ENCODE peak calls at places on chromosomes 6 and 20, in four cellular contexts. C is PC-9; T is CD4-positive, alpha-beta T cell; B is substantia nigra. Y is an unnamed sample.

GRCh38 chr6:21396313-21396712 is 197.2 kb upstream of the SOX4 start:
- DNase-seq in B (no peak), T (no peak), C (no peak), Y (peak; percentile 41)

GRCh38 chr6:111487656-111488055 is 4.6 kb upstream of the REV3L start:
- DNase-seq in C (no peak), B (no peak), T (no peak), Y (peak; percentile 69)

GRCh38 chr6:14040042-14040441 is 77.5 kb upstream of the CD83 start:
- DNase-seq in C (no peak), T (no peak), B (no peak), Y (no peak)

GRCh38 chr6:127462391-127462790 is 3.2 kb upstream of the KIAA0408 start:
- DNase-seq in T (no peak), C (no peak), B (no peak), Y (no peak)

GRCh38 chr6:81925201-81925600 is 172.7 kb upstream of the TENT5A start:
- DNase-seq in B (no peak), C (no peak), T (no peak), Y (no peak)

GRCh38 chr6:21808045-21808470 is 214.5 kb downstream of the SOX4 start:
- DNase-seq in C (peak; percentile 18), B (no peak), T (no peak), Y (no peak)

GRCh38 chr6:147231589-147231988 is 27.4 kb downstream of the STXBP5 start:
- DNase-seq in T (no peak), C (no peak), B (no peak), Y (no peak)

GRCh38 chr6:151961809-151962208 is 154.3 kb downstream of the ESR1 start:
- DNase-seq in B (no peak), C (no peak), T (no peak), Y (no peak)

GRCh38 chr20:45489083-45489531 is 19.6 kb downstream of the WFDC2 start:
- DNase-seq in T (no peak), C (peak; percentile 63), B (no peak), Y (peak; percentile 31)

GRCh38 chr6:37517411-37517812 is 17.7 kb upstream of the CCDC167 start:
- DNase-seq in B (no peak), T (peak; percentile 73), C (no peak), Y (no peak)

DNA sequence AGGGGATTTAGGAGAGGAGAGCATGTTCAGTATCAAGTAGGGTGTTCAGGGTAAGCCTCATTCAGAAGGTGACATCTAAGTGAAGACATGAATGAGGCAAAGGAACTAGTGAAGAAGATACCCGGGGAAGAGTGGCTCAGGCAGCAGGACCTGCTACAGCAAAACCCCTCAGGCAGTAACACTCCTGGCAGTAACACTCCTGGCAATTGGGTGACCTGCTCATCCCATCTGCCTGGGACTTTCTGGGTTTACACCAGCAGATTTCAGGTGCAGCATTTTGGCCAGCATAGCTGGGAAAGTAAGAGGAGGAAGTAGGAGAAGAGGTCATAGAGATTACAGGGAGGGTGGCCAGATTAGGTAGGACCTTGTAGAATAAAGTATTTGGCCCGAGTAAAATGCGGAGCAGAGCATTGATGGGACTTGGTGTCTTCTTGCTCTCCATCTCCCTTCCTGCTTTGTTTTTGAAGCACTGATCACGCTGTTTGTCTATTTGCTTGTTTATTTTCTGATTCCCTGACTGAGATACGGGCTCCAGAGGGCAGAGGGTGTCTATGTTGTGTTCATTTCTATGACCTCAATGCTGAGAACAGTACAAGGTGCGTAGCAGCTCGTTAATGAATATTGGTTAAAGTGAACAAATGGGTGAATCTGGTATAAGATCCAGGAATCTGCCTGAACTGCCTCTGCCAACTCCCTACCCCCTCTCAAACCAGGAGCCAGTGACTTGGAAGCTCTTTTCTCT is 88.3 kb downstream of the IYD start:
- DNase-seq in B (no peak), T (no peak), C (no peak), Y (no peak)
- H3K27ac ChIP-seq in B (no peak overlapping the region), T (no peak overlapping the region), C (no peak overlapping the region), Y (no peak overlapping the region)

GRCh38 chr20:32965115-32965514 is 39.1 kb downstream of the SUN5 start:
- DNase-seq in B (no peak), C (no peak), T (no peak), Y (no peak)
- H3K27ac ChIP-seq in B (no peak overlapping the region), C (no peak overlapping the region), T (peak overlapping the region; percentile 98), Y (no peak overlapping the region)

GRCh38 chr6:68597642-68598041 is 37.4 kb upstream of the ADGRB3 start:
- DNase-seq in B (no peak), T (no peak), C (no peak), Y (no peak)
- H3K27ac ChIP-seq in B (no peak overlapping the region), T (no peak overlapping the region), C (no peak overlapping the region), Y (no peak overlapping the region)

GRCh38 chr6:31116661-31117385 is 2.2 kb downstream of the PSORS1C1 start:
- DNase-seq in C (no peak), B (no peak), T (no peak), Y (no peak)
- H3K27ac ChIP-seq in C (no peak overlapping the region), B (peak overlapping the region; percentile 46), T (no peak overlapping the region), Y (no peak overlapping the region)

GRCh38 chr20:17809714-17810631 is 110.2 kb downstream of the BANF2 start:
- DNase-seq in B (no peak), C (peak; percentile 49), T (no peak), Y (no peak)

GRCh38 chr20:17806739-17807441 is 107.1 kb downstream of the BANF2 start:
- DNase-seq in T (no peak), C (no peak), B (no peak), Y (no peak)

GRCh38 chr20:17808782-17809181 is 109.0 kb downstream of the BANF2 start:
- DNase-seq in C (no peak), B (no peak), T (no peak), Y (no peak)

GRCh38 chr20:17807670-17808069 is 107.9 kb downstream of the BANF2 start:
- DNase-seq in T (no peak), C (no peak), B (no peak), Y (no peak)

DNA sequence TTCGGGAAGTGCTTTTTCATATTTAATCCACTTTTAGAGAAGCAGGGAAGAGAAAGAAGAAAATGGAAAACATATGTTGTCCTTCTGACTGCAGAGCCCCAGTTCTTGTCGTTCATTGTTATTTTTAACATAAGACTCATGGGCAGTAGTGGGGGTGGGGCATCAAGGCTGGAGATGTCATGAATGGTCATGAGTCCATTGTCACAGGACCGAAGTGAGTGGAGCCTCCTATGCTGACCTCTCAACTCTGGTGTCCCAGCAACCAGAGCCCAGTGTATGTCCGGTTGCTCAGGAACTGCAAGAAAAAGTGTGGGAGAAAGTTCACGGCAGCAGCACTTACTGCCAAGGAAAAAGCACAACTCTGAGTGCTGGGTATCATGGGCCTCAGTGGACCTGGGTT is 108.6 kb downstream of the BANF2 start:
- DNase-seq in C (no peak), B (no peak), T (no peak), Y (no peak)
- H3K27ac ChIP-seq in C (no peak overlapping the region), B (no peak overlapping the region), T (no peak overlapping the region), Y (no peak overlapping the region)

GRCh38 chr6:118581489-118581959 is 33.4 kb downstream of the PLN start:
- DNase-seq in B (no peak), T (no peak), C (no peak), Y (no peak)
- H3K27ac ChIP-seq in B (no peak overlapping the region), T (no peak overlapping the region), C (no peak overlapping the region), Y (no peak overlapping the region)

DNA sequence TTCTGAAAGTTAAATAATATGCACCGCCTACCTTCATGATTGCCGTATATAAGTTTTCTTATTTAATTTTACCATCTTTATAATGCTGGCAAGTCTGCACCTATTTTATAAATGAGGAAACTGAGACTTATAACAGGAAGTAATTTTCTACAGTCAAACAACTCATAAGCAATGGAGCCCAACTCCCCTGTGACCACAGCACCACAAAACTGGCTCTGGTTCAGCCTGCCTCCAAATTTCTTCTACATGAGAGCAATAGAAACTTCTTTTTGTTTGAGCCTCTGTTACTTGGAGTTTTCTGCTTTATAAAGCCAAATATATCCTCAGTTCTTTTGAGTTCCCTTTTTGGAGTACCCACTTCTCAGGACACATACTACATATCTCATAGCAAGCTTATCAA is 131.1 kb upstream of the HSF2 start:
- DNase-seq in C (no peak), B (no peak), T (no peak), Y (no peak)
- H3K27ac ChIP-seq in C (no peak overlapping the region), B (no peak overlapping the region), T (no peak overlapping the region), Y (no peak overlapping the region)

Y was measured in epithelial cell of prostate.